ENCODE peak calls at places on chromosomes 5 and 9, in five cellular contexts. W is RWPE2, M is fibroblast of lung, X is fibroblast of pulmonary artery, E is stomach. R is an unnamed sample.

GRCh38 chr9:125650271-125650737 is 56.7 kb downstream of the MAPKAP1 start:
- DNase-seq in M (peak; percentile 44), W (no peak), E (no peak), X (peak; percentile 69), R (peak; percentile 63)

GRCh38 chr9:6827370-6827949 is 69.7 kb downstream of the KDM4C start:
- DNase-seq in W (no peak), M (peak; percentile 58), E (no peak), X (peak; percentile 69), R (peak; percentile 36)

GRCh38 chr5:58770131-58770530 is 187.3 kb downstream of the RAB3C start:
- DNase-seq in W (no peak), E (no peak), M (no peak), X (no peak), R (no peak)

GRCh38 chr5:92890841-92891244 is 690.2 kb downstream of the NR2F1-AS1 start:
- DNase-seq in X (peak; percentile 50), E (no peak), W (no peak), M (no peak), R (no peak)

GRCh38 chr5:179918742-179919486 is 11.2 kb upstream of the TBC1D9B start:
- DNase-seq in X (no peak), E (no peak), M (no peak), W (no peak), R (no peak)

GRCh38 chr9:98168952-98169488 is 23.4 kb downstream of the CORO2A start:
- DNase-seq in X (peak; percentile 71), W (no peak), E (peak; percentile 56), M (peak; percentile 22), R (peak; percentile 10)

GRCh38 chr5:88682797-88683496 is 200.0 kb downstream of the MEF2C start:
- DNase-seq in M (no peak), W (no peak), X (no peak), E (no peak), R (no peak)

GRCh38 chr9:93354451-93354850 is 97.0 kb upstream of the FAM120A start:
- DNase-seq in E (no peak), W (no peak), X (no peak), M (no peak), R (no peak)

GRCh38 chr9:137156567-137157375 is 13.1 kb downstream of the LRRC26 start:
- DNase-seq in W (no peak), M (peak; percentile 44), X (peak; percentile 50), E (peak; percentile 46), R (no peak)

GRCh38 chr5:160231789-160232342 is 2.6 kb downstream of the FABP6 start:
- DNase-seq in X (no peak), E (no peak), M (no peak), W (no peak), R (no peak)

GRCh38 chr5:135999396-136000139 is 29.2 kb upstream of the TGFBI start:
- DNase-seq in X (peak; percentile 82), W (no peak), M (peak; percentile 92), E (no peak), R (peak; percentile 83)

GRCh38 chr5:157540707-157541451 is 34.7 kb downstream of the ADAM19 start:
- DNase-seq in W (no peak), E (peak; percentile 39), M (peak; percentile 71), X (peak; percentile 87), R (peak; percentile 35)

GRCh38 chr5:151477106-151477505 is 29.7 kb downstream of the SLC36A1 start:
- DNase-seq in E (no peak), W (no peak), M (peak; percentile 21), X (peak; percentile 29), R (peak; percentile 13)

GRCh38 chr5:147407094-147407681 is 102.7 kb downstream of the DPYSL3 start:
- DNase-seq in W (no peak), X (peak; percentile 81), E (no peak), M (peak; percentile 64), R (no peak)

GRCh38 chr5:109650451-109650850 is 39.3 kb upstream of the MAN2A1 start:
- DNase-seq in M (no peak), W (no peak), X (no peak), E (no peak), R (no peak)

GRCh38 chr5:125257057-125257970 is 510.9 kb upstream of the ZNF608 start:
- DNase-seq in W (no peak), X (no peak), M (peak; percentile 36), E (no peak), R (no peak)

GRCh38 chr5:111707624-111708165 is 49.3 kb downstream of the NREP start:
- DNase-seq in X (no peak), E (no peak), M (no peak), W (no peak), R (no peak)

GRCh38 chr5:65946198-65946745 is 19.9 kb downstream of the ERBIN start:
- DNase-seq in X (no peak), M (no peak), E (no peak), W (no peak), R (no peak)

GRCh38 chr5:63963080-63963735 is 963 bp upstream of the HTR1A start:
- DNase-seq in W (no peak), M (peak; percentile 79), X (peak; percentile 83), E (no peak), R (peak; percentile 39)

GRCh38 chr9:97981828-97982164 is 1.3 kb upstream of the ANP32B start:
- DNase-seq in W (no peak), M (peak; percentile 9), E (no peak), X (no peak), R (no peak)

GRCh38 chr9:114481789-114482188 is 23.5 kb downstream of the WHRN start:
- DNase-seq in M (no peak), E (no peak), X (no peak), W (no peak), R (no peak)

GRCh38 chr5:579211-579610 is 32.9 kb upstream of the CEP72 start:
- DNase-seq in M (no peak), X (no peak), E (peak; percentile 8), W (no peak), R (no peak)

GRCh38 chr5:178310130-178310865 is 77.7 kb upstream of the PHYKPL start:
- DNase-seq in X (no peak), M (no peak), W (peak; percentile 71), E (no peak), R (no peak)

GRCh38 chr5:40276426-40277102 is 403.2 kb upstream of the PTGER4 start:
- DNase-seq in X (no peak), W (no peak), E (no peak), M (no peak), R (no peak)

GRCh38 chr9:96150324-96151023 is 151.5 kb downstream of the HSD17B3 start:
- DNase-seq in E (peak; percentile 75), M (no peak), W (no peak), X (no peak), R (no peak)

GRCh38 chr9:126709241-126709640 is 95.5 kb downstream of the LMX1B start:
- DNase-seq in X (no peak), E (peak; percentile 3), W (no peak), M (no peak), R (no peak)

GRCh38 chr5:10518352-10518751 is 45.5 kb upstream of the ANKRD33B start:
- DNase-seq in M (peak; percentile 21), X (peak; percentile 65), W (no peak), E (no peak), R (peak; percentile 52)

GRCh38 chr5:160837749-160838593 is 14.0 kb downstream of the ATP10B start:
- DNase-seq in X (no peak), E (no peak), M (peak; percentile 62), W (peak; percentile 66), R (no peak)

GRCh38 chr9:83920469-83920941 is 727 bp downstream of the KIF27 start:
- DNase-seq in M (peak; percentile 56), W (no peak), X (peak; percentile 50), E (peak; percentile 62), R (no peak)

GRCh38 chr5:181126841-181127240 is 4.1 kb downstream of the OR2V1 start:
- DNase-seq in W (no peak), E (no peak), M (no peak), X (no peak), R (no peak)

GRCh38 chr5:73793911-73794310 is 167.9 kb downstream of the ARHGEF28 start:
- DNase-seq in M (no peak), E (no peak), X (peak; percentile 45), W (no peak), R (no peak)

GRCh38 chr9:119117409-119117808 is 251.8 kb downstream of the BRINP1 start:
- DNase-seq in E (no peak), W (no peak), X (no peak), M (no peak), R (no peak)

GRCh38 chr5:126481243-126481642 is 58.0 kb downstream of the GRAMD2B start:
- DNase-seq in X (peak; percentile 16), M (peak; percentile 61), W (no peak), E (no peak), R (peak; percentile 39)

DNA sequence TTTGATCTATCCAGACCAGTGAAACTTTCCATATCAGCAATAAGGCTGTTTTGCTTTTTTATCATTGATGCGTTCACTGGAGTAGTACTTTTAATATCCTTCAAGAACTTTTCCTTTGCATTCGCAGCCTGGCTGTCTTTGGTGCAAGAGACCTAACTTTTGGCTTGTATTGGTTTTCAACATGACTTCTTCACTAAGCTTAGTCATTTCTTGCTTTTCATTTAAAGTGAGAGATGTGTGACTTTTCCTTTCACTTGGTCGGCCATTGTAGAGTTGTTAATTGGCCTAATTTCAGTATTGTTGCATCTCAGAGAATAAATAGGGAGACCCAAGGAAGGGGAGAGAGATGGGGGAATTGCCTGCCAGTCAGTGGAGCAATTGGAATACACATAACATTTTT is 26.4 kb upstream of the CMYA5 start:
- DNase-seq in M (no peak), E (no peak), X (no peak), W (no peak), R (no peak)
- TF ChIP-seq CTCF in M (no peak), E (no peak), X (no peak), W (no peak), R (no peak)

GRCh38 chr5:150044334-150044681 is 42.0 kb downstream of the CSF1R start:
- DNase-seq in M (peak; percentile 73), X (peak; percentile 77), W (no peak), E (no peak), R (peak; percentile 32)

GRCh38 chr5:150044712-150045111 is 41.6 kb downstream of the CSF1R start:
- DNase-seq in E (no peak), M (no peak), W (no peak), X (peak; percentile 25), R (no peak)

GRCh38 chr5:150043657-150044333 is 42.6 kb downstream of the CSF1R start:
- DNase-seq in E (no peak), M (no peak), W (no peak), X (peak; percentile 42), R (no peak)

GRCh38 chr5:150045512-150045911 is 40.8 kb downstream of the CSF1R start:
- DNase-seq in E (no peak), M (no peak), X (no peak), W (no peak), R (no peak)

DNA sequence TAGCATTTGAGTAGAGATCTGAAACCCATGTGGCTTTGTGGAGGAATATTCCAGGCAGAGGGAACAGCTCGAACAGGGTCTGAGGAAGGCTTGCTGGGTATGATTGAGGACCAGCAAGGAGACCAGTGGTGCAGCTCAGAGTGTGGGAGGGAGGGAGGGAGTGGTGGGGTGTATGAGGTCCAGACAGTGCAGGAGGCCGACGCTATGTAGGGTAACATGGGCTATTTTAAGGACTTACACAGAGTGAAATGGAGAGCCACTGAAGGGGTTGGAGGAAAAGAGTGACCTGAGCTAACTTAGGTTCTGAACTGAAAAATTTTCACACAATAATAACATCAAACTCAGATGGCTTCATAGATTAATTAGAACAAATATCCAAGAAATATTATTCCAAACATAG is 41.9 kb downstream of the HMGXB3 start:
- DNase-seq in E (no peak), M (no peak), W (no peak), X (no peak), R (no peak)
- TF ChIP-seq CTCF in E (no peak), M (no peak), W (no peak), X (no peak), R (no peak)

GRCh38 chr5:129541648-129542251 is 81.7 kb downstream of the ADAMTS19 start:
- DNase-seq in E (no peak), M (peak; percentile 4), X (peak; percentile 32), W (no peak), R (no peak)
- TF ChIP-seq CTCF in E (no peak), M (no peak), X (peak; percentile 44), W (peak; percentile 68), R (peak; percentile 28)

GRCh38 chr5:67106626-67107342 is 89.8 kb downstream of the CD180 start:
- DNase-seq in W (no peak), E (no peak), X (no peak), M (no peak), R (no peak)
- TF ChIP-seq CTCF in W (no peak), E (no peak), X (no peak), M (no peak), R (no peak)